ENCODE peak calls at places on chromosomes 2 and 18, in five cellular contexts. C, A, R, X and U are unnamed samples.

GRCh38 chr2:10305715-10306114 is 3.0 kb downstream of the HPCAL1 start:
- DNase-seq in R (peak), A (no peak), C (no peak), X (no peak), U (no peak)

GRCh38 chr2:128921740-128922139 is 603.1 kb upstream of the HS6ST1 start:
- DNase-seq in X (no peak), C (no peak), R (no peak), A (no peak), U (no peak)

GRCh38 chr2:100239513-100240210 is 82.6 kb downstream of the LONRF2 start:
- DNase-seq in A (no peak), C (no peak), R (no peak), X (no peak), U (no peak)

GRCh38 chr2:16025876-16026640 is 85.7 kb downstream of the MYCN start:
- DNase-seq in A (no peak), X (no peak), C (no peak), R (no peak), U (no peak)

GRCh38 chr18:59846814-59847490 is 52.8 kb upstream of the PMAIP1 start:
- DNase-seq in R (peak), C (no peak), X (no peak), A (no peak), U (no peak)

GRCh38 chr18:68797901-68798300 is at the start of gene CCDC102B:
- DNase-seq in X (no peak), R (no peak), A (no peak), C (no peak), U (no peak)

GRCh38 chr2:70664525-70664924 is 103.5 kb downstream of the ADD2 start:
- DNase-seq in A (no peak), X (no peak), C (no peak), R (no peak), U (no peak)

GRCh38 chr2:109125595-109126500 is 3.2 kb upstream of the SH3RF3 start:
- DNase-seq in X (no peak), A (no peak), R (no peak), C (no peak), U (no peak)

GRCh38 chr18:23689616-23690504 is 607 bp downstream of the LAMA3 start:
- DNase-seq in X (no peak), R (peak), A (peak), C (no peak), U (no peak)

GRCh38 chr2:27889774-27890145 is 427 bp downstream of the RBKS start:
- DNase-seq in R (no peak), A (no peak), X (no peak), C (no peak), U (no peak)

GRCh38 chr2:105765415-105766299 is 20.9 kb downstream of the NCK2 start:
- DNase-seq in C (no peak), X (no peak), R (no peak), A (no peak), U (no peak)

GRCh38 chr2:172275239-172275638 is 152.1 kb upstream of the ITGA6 start:
- DNase-seq in C (no peak), X (no peak), A (no peak), R (no peak), U (no peak)

GRCh38 chr2:172273910-172274571 is 153.3 kb upstream of the ITGA6 start:
- DNase-seq in C (no peak), X (no peak), R (no peak), A (no peak), U (no peak)

GRCh38 chr2:172270278-172271079 is 156.9 kb upstream of the ITGA6 start:
- DNase-seq in X (no peak), C (no peak), R (peak), A (no peak), U (no peak)
- H3K27ac ChIP-seq in X (no peak), C (no peak), R (no peak), A (no peak), U (no peak)

GRCh38 chr2:11411768-11412448 is 54.1 kb downstream of the E2F6 start:
- DNase-seq in R (no peak), C (peak), A (no peak), X (peak), U (no peak)
- H3K4me3 ChIP-seq in R (peak), C (peak), A (peak), X (peak), U (peak)

DNA sequence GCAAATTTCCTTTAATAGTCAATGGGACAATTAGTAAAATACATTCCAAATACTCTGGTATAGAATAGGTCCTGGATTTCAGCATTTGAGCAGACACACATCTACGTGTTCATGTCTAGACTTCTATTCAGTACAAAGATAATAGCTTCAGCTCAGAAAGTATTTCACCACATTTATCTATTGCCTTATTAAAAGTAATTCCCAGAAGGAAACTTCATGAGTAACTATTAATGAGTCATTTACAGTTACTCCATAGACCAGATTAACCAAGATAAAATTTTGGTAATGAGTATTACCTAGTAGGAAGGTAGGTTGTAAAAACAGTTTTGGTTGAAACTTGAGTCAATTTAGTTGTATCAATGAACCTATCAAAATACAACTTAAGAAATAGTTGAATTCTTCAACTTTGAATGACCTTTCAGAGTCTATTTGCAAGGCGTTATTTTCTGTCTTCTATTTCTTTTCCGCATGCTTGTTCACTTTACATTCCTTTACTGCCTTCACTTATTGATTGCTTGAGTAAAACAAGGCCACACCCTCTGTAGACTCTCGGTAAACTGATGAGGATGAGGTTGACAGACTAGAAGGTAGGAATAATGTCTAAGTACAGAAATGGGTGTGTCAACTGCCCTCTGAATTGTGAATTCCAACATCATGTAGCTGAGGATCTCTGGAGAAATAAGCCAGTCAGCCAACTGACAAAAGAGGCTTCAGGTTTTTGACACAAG is 1165.6 kb upstream of the ZEB2 start:
- DNase-seq in X (no peak), R (no peak), C (no peak), A (no peak), U (no peak)
- H3K27ac ChIP-seq in X (no peak), R (no peak), C (no peak), A (no peak), U (no peak)

GRCh38 chr18:15198116-15198389 is 450.1 kb downstream of the ANKRD30B start:
- DNase-seq in X (no peak), R (peak), C (no peak), A (no peak), U (no peak)
- H3K4me3 ChIP-seq in X (peak), R (no peak), C (no peak), A (peak), U (peak)

GRCh38 chr2:58046335-58046584 is 346 bp upstream of the VRK2 start:
- DNase-seq in A (no peak), C (no peak), R (no peak), X (no peak), U (no peak)

GRCh38 chr2:58046585-58047372 is at the start of gene VRK2:
- DNase-seq in A (peak), C (peak), R (peak), X (peak), U (peak)

GRCh38 chr2:58045580-58046334 is 849 bp upstream of the VRK2 start:
- DNase-seq in A (no peak), R (no peak), X (no peak), C (no peak), U (no peak)

GRCh38 chr2:58047969-58048368 is 1.4 kb downstream of the VRK2 start:
- DNase-seq in C (no peak), X (no peak), A (no peak), R (no peak), U (no peak)

DNA sequence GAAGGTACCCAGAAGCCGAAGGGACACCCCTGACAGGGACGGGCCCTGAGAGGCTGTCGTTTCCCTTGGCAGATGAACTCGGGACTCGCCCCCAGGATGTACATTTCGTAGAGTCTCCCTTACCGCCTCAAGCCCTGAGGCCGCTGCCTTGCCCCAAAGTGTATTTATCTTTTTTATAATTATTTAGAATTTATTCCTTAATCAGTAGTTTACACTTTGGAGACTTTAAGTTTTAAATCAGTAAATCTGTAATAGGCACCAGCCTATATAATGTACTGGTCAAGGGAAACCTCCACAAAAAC is 718 bp downstream of the VRK2 start:
- DNase-seq in A (no peak), R (no peak), C (no peak), X (no peak), U (no peak)
- H3K27ac ChIP-seq in A (peak), R (peak), C (peak), X (peak), U (peak)

GRCh38 chr2:239266779-239267410 is 133.9 kb downstream of the HDAC4 start:
- DNase-seq in R (no peak), A (no peak), C (no peak), X (no peak), U (no peak)
- H3K4me3 ChIP-seq in R (peak), A (peak), C (no peak), X (peak), U (no peak)

GRCh38 chr2:49174755-49175154 is 20.4 kb upstream of the FSHR start:
- DNase-seq in A (no peak), X (no peak), R (no peak), C (no peak), U (no peak)
- H3K27ac ChIP-seq in A (no peak), X (no peak), R (no peak), C (no peak), U (no peak)

GRCh38 chr2:96617012-96617411 is 21.1 kb downstream of the KANSL3 start:
- DNase-seq in C (no peak), R (no peak), X (no peak), A (no peak), U (no peak)
- H3K4me3 ChIP-seq in C (no peak), R (no peak), X (no peak), A (no peak), U (no peak)